ENCODE peak calls at places on chromosomes 16 and 17, in six cellular contexts. N is HepG2, H is IMR-90, Z is neural progenitor cell, C is fibroblast of lung, L is H9. K is an unnamed sample.

GRCh38 chr16:81940781-81941560 is 70.3 kb downstream of the SDR42E1 start:
- DNase-seq in N (peak), H (peak), Z (peak), C (peak), L (no peak), K (no peak)

GRCh38 chr17:75853410-75853809 is 1.7 kb downstream of the WBP2 start:
- DNase-seq in N (no peak), H (peak), Z (no peak), C (no peak), L (no peak), K (no peak)

GRCh38 chr17:15354256-15354655 is 12.9 kb upstream of the TEKT3 start:
- DNase-seq in N (peak), H (no peak), Z (no peak), C (no peak), L (no peak), K (no peak)

GRCh38 chr16:53651357-53651756 is 52.3 kb downstream of the RPGRIP1L start:
- DNase-seq in N (no peak), H (no peak), Z (peak), C (no peak), L (peak), K (no peak)

GRCh38 chr17:50605434-50605833 is 29.2 kb upstream of the ABCC3 start:
- DNase-seq in N (no peak), H (no peak), Z (no peak), C (peak), L (no peak), K (no peak)

GRCh38 chr17:65268832-65269231 is 131.7 kb downstream of the RGS9 start:
- DNase-seq in N (no peak), H (peak), Z (no peak), C (peak), L (no peak), K (no peak)

GRCh38 chr16:25063102-25063501 is 47.9 kb upstream of the ARHGAP17 start:
- DNase-seq in N (no peak), H (no peak), Z (no peak), C (no peak), L (no peak), K (no peak)

GRCh38 chr17:27381007-27381501 is 75.2 kb upstream of the KSR1 start:
- DNase-seq in N (peak), H (peak), Z (peak), C (peak), L (peak), K (peak)

GRCh38 chr17:2250140-2251095 is 53.2 kb downstream of the SMG6 start:
- DNase-seq in N (no peak), H (peak), Z (no peak), C (no peak), L (no peak), K (no peak)

GRCh38 chr17:77126519-77126918 is 14.2 kb upstream of the SEC14L1 start:
- DNase-seq in N (no peak), H (no peak), Z (no peak), C (no peak), L (no peak), K (no peak)

GRCh38 chr16:10988164-10988803 is 43.9 kb downstream of the CLEC16A start:
- DNase-seq in N (no peak), H (no peak), Z (peak), C (no peak), L (peak), K (peak)

DNA sequence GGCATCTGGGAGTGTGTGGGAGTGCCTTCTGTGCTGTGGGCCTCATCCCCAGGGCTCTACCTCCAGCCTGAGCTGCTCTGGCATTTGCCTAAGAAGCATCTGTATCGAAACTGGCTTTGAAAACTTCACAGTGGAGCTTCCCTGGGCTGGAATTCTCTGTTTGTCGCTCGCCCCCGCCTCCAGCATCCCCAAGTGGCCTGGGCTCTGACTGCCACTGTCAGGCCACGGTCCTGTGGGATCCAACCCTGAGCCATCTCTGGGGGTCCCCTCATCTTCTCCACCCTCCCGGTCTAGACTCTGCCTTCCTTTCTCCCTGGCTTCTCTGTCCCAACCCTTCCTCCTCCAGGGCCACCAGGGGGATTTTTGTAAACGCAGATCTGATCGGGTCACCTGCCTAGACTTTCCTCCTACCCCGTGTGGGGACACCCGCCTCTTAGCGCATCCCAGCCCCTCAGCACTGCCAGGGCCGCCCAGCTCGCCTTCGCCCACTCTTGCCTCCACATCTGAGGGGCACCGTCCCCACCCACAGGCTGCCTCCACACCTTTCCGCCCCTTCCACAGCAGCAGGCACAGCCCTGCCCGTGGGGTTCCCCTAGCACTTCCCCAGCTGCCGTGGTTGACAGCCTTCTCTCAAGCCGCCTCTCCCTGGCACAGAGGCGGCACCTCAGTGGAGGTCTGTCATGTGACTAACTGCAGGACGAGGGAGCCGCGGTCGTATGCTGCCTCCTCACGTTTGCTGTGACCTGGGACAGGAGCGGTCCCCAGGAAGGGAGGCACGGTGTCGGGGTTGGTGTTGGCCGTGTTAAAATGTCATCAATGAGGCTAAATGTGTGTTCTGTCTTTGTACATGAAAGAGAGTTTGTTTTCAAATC is 12.0 kb downstream of the TBC1D24 start:
- DNase-seq in N (no peak), H (peak), Z (peak), C (no peak), L (no peak), K (no peak)
- TF ChIP-seq CTCF in N (no peak), H (peak), Z (no peak), C (no peak), L (no peak), K (no peak)

GRCh38 chr17:20068445-20068844 is 59.3 kb downstream of the SPECC1 start:
- DNase-seq in N (no peak), H (no peak), Z (no peak), C (no peak), L (no peak), K (no peak)

GRCh38 chr17:20063665-20064648 is 54.8 kb downstream of the SPECC1 start:
- DNase-seq in N (no peak), H (peak), Z (no peak), C (peak), L (peak), K (no peak)

GRCh38 chr17:20071824-20072691 is 62.9 kb downstream of the SPECC1 start:
- DNase-seq in N (no peak), H (no peak), Z (no peak), C (no peak), L (no peak), K (no peak)

DNA sequence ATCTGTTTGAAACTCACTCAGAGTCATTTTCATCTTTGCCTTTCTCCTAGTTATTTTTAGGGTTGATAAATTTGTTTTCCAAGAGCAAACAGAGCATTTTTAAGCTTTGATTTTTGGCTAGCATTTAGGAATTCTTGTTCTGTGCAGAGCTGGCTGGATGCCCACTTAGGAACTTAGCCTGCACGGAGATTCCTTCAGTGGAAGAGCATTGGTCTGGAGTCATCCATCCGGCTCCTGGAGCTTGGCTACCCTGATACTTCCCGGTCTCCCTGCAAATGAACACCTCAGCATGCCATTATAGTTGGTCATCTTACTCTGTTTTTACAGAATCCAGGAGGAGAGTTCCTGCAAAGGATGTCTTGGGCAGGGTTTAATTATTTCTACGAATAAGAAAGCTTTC is 57.1 kb downstream of the SPECC1 start:
- DNase-seq in N (no peak), H (peak), Z (no peak), C (peak), L (no peak), K (no peak)
- H3K4me2 ChIP-seq in N (no peak), H (no peak), Z (no peak), C (peak), L (no peak), K (no peak)

DNA sequence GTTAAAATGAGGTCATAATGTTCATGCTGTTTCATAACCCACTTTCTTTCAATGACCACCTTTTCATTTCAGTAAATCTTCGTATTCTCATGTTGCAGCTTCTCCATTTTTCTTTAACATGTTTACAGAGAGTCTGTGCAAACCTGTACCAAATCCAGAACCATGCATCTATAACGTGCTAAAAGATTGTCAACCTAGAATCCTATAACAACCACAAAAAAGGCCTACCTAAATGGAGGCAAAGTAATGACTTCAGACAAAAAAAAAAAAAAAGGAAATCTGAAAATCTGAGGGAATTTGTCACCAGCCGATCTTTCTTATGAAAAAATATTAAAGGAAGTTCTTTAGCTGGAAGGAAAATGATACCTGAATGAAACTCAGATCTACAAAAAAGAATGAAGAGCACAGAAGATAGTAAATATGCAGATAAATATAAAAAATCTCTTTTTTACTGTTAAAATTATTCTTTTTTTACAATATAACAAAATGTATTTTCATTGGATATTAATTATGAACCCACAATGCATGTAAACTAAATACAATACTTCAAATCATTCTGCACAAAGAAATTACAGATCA is 1.4 kb upstream of the SLFN11 start:
- DNase-seq in N (no peak), H (no peak), Z (no peak), C (no peak), L (no peak), K (no peak)
- H3K9ac ChIP-seq in N (no peak), H (peak), Z (no peak), C (peak), L (no peak), K (peak)

DNA sequence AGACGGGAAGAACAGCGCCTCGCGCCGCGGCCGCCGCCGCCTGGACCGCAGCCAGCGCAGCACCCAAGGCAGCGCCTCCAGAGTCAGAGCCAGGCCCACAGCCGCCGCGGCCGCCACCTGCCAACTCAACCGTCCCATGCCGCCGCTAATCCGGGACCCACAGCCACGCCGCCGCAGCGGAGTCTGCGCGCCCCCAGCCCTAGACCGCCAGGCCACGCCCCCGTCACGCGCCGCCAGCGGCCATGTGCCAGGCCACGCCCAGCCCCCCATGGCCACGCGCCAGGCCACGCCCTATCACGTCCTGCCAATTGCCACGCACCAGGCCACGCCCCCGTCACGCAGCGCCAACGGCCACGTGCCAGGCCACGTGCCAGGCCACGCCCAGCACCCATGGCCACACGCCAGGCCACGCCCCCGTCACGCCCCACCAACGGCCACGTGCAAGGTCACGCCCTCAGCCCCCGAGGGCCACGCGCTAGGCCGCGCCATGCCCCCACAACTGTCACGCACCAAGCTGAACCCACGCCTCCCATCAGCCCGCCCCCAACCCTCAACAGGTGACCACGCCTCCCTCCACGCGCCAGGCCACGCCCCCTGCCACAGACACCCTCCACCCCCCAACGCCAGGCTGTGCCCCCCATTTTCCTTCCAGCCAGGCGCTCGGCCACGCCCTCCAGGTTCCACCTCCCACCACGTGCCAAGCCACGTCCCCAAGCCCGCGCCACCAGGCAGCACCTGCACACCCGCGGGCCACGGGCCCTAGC is at the start of gene PLD6:
- DNase-seq in N (peak), H (peak), Z (no peak), C (peak), L (peak), K (peak)
- TF ChIP-seq CTCF in N (no peak), H (no peak), Z (no peak), C (no peak), L (no peak), K (no peak)

GRCh38 chr17:79007504-79008381 is 1.8 kb downstream of the CANT1 start:
- DNase-seq in N (no peak), H (no peak), Z (no peak), C (no peak), L (no peak), K (no peak)
- H3K4me2 ChIP-seq in N (peak), H (peak), Z (no peak), C (peak), L (no peak), K (peak)

DNA sequence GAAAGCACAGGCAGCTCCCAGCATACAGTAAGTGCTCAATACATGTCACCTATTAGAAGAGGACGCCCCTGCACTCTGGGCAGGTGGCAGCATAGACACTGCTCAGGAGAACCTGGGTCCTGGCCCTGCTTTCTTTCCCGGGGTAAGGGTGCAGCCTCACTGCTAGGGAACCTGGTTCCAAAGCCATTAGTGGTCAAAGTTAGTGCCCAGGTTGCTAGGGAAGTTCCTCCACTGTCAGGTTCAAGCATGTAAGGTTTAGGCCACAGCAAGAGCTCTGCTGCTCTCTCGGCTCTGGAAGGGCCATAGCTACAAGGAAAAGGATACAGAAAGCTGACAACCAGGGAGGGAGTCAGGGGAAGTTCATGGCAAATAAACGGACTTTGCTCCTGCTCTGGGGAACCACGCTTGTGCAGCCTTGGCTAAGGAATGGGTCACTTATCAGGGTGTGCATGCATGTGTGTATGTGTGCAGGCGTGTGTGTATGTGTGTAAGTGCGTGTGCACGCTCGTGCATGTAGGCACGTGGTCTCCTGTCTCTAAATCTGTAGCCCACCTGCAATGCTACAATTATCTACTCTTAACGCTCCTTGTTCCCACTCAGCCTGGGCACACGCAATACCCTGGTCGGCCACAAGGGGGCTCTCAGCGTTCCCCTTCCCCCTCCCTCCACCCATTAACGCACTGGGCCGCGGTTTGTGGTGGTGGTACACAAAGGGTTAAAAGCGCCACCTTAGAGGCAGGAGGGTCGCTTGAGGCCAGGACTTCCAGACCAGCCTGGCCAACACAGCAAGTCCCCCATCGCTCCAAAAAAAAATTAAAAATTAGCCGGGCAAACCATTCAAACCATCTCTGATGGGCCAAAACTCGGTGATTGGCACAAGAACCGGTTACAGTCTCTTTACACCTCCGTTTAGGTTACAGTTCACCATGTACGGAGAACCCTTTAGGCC is 48.5 kb upstream of the KDM8 start:
- DNase-seq in N (peak), H (peak), Z (peak), C (peak), L (peak), K (peak)
- H3K9ac ChIP-seq in N (no peak), H (no peak), Z (no peak), C (no peak), L (no peak), K (no peak)

DNA sequence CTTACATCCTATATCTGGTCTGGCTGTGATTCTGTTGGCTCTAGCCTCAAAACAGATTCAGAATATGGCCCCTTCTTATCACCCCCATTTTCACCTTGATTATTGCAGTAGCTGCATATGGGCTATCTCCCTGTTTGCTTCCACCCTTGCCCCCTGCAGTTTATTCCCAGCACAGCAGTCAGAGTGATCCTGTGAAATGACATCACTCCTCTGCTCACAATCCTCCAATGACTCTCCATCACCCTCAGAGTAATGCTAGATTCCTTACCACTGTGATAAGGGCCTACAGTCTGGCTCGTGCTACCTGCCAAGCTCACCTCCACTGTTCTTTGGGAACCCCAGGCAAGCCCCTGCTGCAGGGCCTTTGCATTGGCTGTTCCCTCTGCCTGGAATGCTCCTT is 92.5 kb downstream of the ASIC2 start:
- DNase-seq in N (no peak), H (peak), Z (no peak), C (peak), L (peak), K (no peak)
- TF ChIP-seq CTCF in N (no peak), H (peak), Z (peak), C (peak), L (no peak), K (no peak)

DNA sequence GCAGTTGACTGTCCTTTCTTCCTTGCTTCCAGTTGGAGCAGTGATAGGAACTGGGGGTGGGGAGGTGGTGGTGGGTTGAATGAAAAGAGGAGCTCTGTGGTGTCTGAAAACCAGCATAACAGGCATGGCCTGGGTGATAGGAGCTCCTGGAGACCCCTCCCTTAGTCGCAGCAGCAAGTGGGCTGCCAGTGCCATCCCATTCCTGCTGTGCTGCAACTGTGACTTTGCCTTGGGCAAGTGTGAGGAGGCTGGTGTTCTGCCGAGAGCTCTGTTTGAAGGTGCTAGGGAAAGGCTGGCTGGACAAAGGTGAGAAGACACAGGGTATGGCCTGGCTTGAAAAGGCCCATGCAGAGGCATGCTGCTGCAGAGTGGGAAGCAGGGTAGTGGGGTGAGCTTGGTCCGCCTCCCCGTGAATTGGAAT is 2.7 kb upstream of the CDK5R1 start:
- DNase-seq in N (no peak), H (no peak), Z (no peak), C (no peak), L (no peak), K (no peak)
- H3K4me2 ChIP-seq in N (no peak), H (no peak), Z (peak), C (no peak), L (no peak), K (no peak)